ENCODE peak calls at places on chromosome 10, in five cellular contexts. One of them, this sample, is unnamed.
A peak's percentile ranks its signal among the peaks of the same experiment; 100 is the strongest.

GRCh38 chr10:3635697-3636096 is 149.3 kb downstream of the KLF6 start:
- DNase-seq in pancreas: peak; percentile 32
- DNase-seq in psoas muscle: no peak
- DNase-seq in astrocyte of the spinal cord: no peak
- DNase-seq in transverse colon: peak; percentile 57
- DNase-seq in this sample: no peak

GRCh38 chr10:8048281-8049008 is 6.0 kb upstream of the GATA3 start:
- DNase-seq in pancreas: no peak
- DNase-seq in psoas muscle: peak; percentile 46
- DNase-seq in astrocyte of the spinal cord: no peak
- DNase-seq in transverse colon: no peak
- DNase-seq in this sample: peak; percentile 53

GRCh38 chr10:84634636-84635035 is 306.2 kb downstream of the CCSER2 start:
- DNase-seq in pancreas: no peak
- DNase-seq in psoas muscle: no peak
- DNase-seq in astrocyte of the spinal cord: no peak
- DNase-seq in transverse colon: no peak
- DNase-seq in this sample: no peak

GRCh38 chr10:32938554-32939061 is 19.4 kb downstream of the ITGB1 start:
- DNase-seq in pancreas: peak; percentile 39
- DNase-seq in psoas muscle: peak; percentile 61
- DNase-seq in astrocyte of the spinal cord: no peak
- DNase-seq in transverse colon: peak; percentile 39
- DNase-seq in this sample: no peak

GRCh38 chr10:125982256-125982948 is 86.0 kb downstream of the FANK1 start:
- DNase-seq in pancreas: peak; percentile 51
- DNase-seq in psoas muscle: no peak
- DNase-seq in astrocyte of the spinal cord: peak; percentile 83
- DNase-seq in transverse colon: peak; percentile 17
- DNase-seq in this sample: peak; percentile 64

GRCh38 chr10:124019886-124020797 is 73.3 kb downstream of the CHST15 start:
- DNase-seq in pancreas: no peak
- DNase-seq in psoas muscle: peak; percentile 18
- DNase-seq in astrocyte of the spinal cord: no peak
- DNase-seq in transverse colon: no peak
- DNase-seq in this sample: no peak

GRCh38 chr10:118300266-118300665 is 41.9 kb downstream of the FAM204A start:
- DNase-seq in pancreas: no peak
- DNase-seq in psoas muscle: no peak
- DNase-seq in astrocyte of the spinal cord: no peak
- DNase-seq in transverse colon: no peak
- DNase-seq in this sample: no peak

GRCh38 chr10:12656518-12657142 is 307.3 kb downstream of the CAMK1D start:
- DNase-seq in pancreas: no peak
- DNase-seq in psoas muscle: no peak
- DNase-seq in astrocyte of the spinal cord: peak; percentile 75
- DNase-seq in transverse colon: no peak
- DNase-seq in this sample: peak; percentile 67

GRCh38 chr10:59285848-59286247 is 76.5 kb downstream of the FAM13C start:
- DNase-seq in pancreas: no peak
- DNase-seq in psoas muscle: no peak
- DNase-seq in astrocyte of the spinal cord: no peak
- DNase-seq in transverse colon: no peak
- DNase-seq in this sample: no peak

GRCh38 chr10:6145414-6145978 is 56.7 kb downstream of the RBM17 start:
- DNase-seq in pancreas: no peak
- DNase-seq in psoas muscle: no peak
- DNase-seq in astrocyte of the spinal cord: no peak
- DNase-seq in transverse colon: peak; percentile 29
- DNase-seq in this sample: no peak

GRCh38 chr10:93379366-93380042 is 102.6 kb downstream of the MYOF start:
- DNase-seq in pancreas: no peak
- DNase-seq in psoas muscle: no peak
- DNase-seq in astrocyte of the spinal cord: peak; percentile 91
- DNase-seq in transverse colon: no peak
- DNase-seq in this sample: peak; percentile 72

GRCh38 chr10:80702143-80702542 is 164.4 kb downstream of the SH2D4B start:
- DNase-seq in pancreas: no peak
- DNase-seq in psoas muscle: no peak
- DNase-seq in astrocyte of the spinal cord: no peak
- DNase-seq in transverse colon: no peak
- DNase-seq in this sample: peak; percentile 47

GRCh38 chr10:816958-817357 is 114.5 kb downstream of the LARP4B start:
- DNase-seq in pancreas: no peak
- DNase-seq in psoas muscle: no peak
- DNase-seq in astrocyte of the spinal cord: no peak
- DNase-seq in transverse colon: no peak
- DNase-seq in this sample: no peak

GRCh38 chr10:103396067-103396788 is at the start of the genes ATP5MK and PDCD11:
- DNase-seq in pancreas: peak; percentile 98
- DNase-seq in psoas muscle: peak; percentile 99
- DNase-seq in astrocyte of the spinal cord: peak; percentile 97
- DNase-seq in transverse colon: peak; percentile 98
- DNase-seq in this sample: peak; percentile 98
- TF ChIP-seq CTCF in pancreas: no peak
- TF ChIP-seq CTCF in psoas muscle: no peak
- TF ChIP-seq CTCF in astrocyte of the spinal cord: peak; percentile 32
- TF ChIP-seq CTCF in transverse colon: peak; percentile 25
- TF ChIP-seq CTCF in this sample: no peak

DNA sequence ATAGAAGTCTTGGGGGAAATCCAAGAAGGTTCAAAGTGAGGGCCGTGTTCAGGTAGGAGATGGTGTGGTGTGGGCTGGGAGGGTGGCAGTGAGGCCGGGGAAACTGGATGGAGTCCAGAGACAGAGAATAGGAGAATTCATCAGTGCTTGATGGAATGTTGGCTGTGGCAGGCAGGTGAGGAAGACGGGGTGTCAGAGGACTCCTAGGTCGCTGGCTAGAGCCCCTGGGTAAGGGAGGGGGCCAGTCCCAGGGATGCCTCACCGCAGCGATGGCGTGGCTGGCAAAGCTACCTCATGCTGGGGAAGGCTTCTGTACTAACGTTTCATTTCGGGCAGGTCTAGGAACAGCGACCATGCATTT is 373.0 kb downstream of the RPS24 start:
- DNase-seq in pancreas: no peak
- DNase-seq in psoas muscle: no peak
- DNase-seq in astrocyte of the spinal cord: no peak
- DNase-seq in transverse colon: no peak
- DNase-seq in this sample: no peak
- H3K4me3 ChIP-seq in pancreas: no peak overlapping the region
- H3K4me3 ChIP-seq in psoas muscle: no peak overlapping the region
- H3K4me3 ChIP-seq in astrocyte of the spinal cord: peak overlapping the region; percentile 43
- H3K4me3 ChIP-seq in transverse colon: no peak overlapping the region
- H3K4me3 ChIP-seq in this sample: no peak overlapping the region

DNA sequence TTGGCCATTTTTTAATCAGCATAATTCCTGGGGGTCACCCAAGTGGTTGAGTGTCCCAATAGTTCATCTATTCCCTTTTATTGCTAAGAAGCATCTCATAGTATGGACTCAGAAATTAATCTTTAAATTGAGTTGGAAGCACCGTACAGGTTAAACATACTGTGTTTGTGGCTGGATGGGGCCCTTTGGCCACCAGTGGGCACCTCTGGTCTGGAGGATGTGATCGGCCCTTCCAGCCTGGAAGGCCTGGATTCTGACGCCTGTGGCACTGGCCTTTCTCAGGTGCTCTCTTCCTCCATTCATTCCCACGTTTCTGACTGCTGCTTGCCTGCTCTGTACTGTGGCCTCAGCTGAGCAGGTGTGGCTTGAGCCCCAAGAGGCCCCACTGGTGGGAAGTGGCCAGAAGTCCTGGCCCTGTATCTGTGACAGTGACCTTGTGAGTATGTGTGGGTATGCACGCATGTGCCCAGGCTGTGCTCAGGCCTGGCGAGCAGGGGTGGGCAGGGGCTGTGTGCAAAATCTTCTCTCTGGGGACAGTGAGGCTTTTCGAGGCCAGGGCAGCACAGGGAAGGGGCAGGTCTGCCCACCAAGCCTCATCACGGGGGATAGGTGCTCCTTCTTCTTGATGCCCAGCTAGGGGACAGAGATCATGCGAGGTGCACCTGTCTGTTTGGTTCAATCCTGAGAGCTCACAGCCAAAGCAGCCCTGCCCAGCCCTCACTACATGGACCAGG is 30.1 kb downstream of the LDB3 start:
- DNase-seq in pancreas: peak; percentile 27
- DNase-seq in psoas muscle: peak; percentile 25
- DNase-seq in astrocyte of the spinal cord: no peak
- DNase-seq in transverse colon: no peak
- DNase-seq in this sample: no peak
- TF ChIP-seq CTCF in pancreas: no peak
- TF ChIP-seq CTCF in psoas muscle: no peak
- TF ChIP-seq CTCF in astrocyte of the spinal cord: peak; percentile 10
- TF ChIP-seq CTCF in transverse colon: no peak
- TF ChIP-seq CTCF in this sample: no peak

GRCh38 chr10:129958686-129959543 is 5.2 kb downstream of the EBF3 start:
- DNase-seq in pancreas: no peak
- DNase-seq in psoas muscle: peak; percentile 61
- DNase-seq in astrocyte of the spinal cord: no peak
- DNase-seq in transverse colon: no peak
- DNase-seq in this sample: no peak
- H3K4me3 ChIP-seq in pancreas: no peak overlapping the region
- H3K4me3 ChIP-seq in psoas muscle: peak overlapping the region; percentile 83
- H3K4me3 ChIP-seq in astrocyte of the spinal cord: no peak overlapping the region
- H3K4me3 ChIP-seq in transverse colon: no peak overlapping the region
- H3K4me3 ChIP-seq in this sample: no peak overlapping the region

DNA sequence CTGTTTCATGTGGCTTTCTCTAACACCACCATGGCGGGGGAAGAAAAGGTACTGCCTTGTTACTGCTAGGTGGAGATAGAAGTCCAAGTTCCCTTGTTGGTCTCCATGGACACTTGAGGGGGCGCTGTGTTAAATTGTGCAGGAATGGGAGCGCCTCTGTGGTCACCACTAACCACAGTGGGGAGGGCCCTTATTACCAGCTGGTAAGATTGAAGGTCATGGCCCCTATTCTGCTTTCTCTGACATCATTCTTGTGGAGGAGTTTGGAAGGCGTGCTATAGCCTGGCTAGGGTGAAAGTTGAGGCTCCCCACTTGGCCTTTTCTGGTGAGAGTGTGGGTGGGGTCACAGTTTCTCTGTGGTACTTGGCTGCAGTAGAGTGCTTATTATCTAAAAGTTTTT is 14.9 kb upstream of the MXI1 start:
- DNase-seq in pancreas: no peak
- DNase-seq in psoas muscle: no peak
- DNase-seq in astrocyte of the spinal cord: no peak
- DNase-seq in transverse colon: no peak
- DNase-seq in this sample: peak; percentile 57
- TF ChIP-seq CTCF in pancreas: no peak
- TF ChIP-seq CTCF in psoas muscle: no peak
- TF ChIP-seq CTCF in astrocyte of the spinal cord: no peak
- TF ChIP-seq CTCF in transverse colon: no peak
- TF ChIP-seq CTCF in this sample: peak; percentile 22

GRCh38 chr10:10792681-10793080 is 225.0 kb upstream of the CELF2 start:
- DNase-seq in pancreas: no peak
- DNase-seq in psoas muscle: no peak
- DNase-seq in astrocyte of the spinal cord: peak; percentile 84
- DNase-seq in transverse colon: no peak
- DNase-seq in this sample: no peak

GRCh38 chr10:10794056-10794455 is 223.6 kb upstream of the CELF2 start:
- DNase-seq in pancreas: no peak
- DNase-seq in psoas muscle: no peak
- DNase-seq in astrocyte of the spinal cord: no peak
- DNase-seq in transverse colon: no peak
- DNase-seq in this sample: no peak

GRCh38 chr10:10796061-10796773 is 221.5 kb upstream of the CELF2 start:
- DNase-seq in pancreas: no peak
- DNase-seq in psoas muscle: no peak
- DNase-seq in astrocyte of the spinal cord: peak; percentile 40
- DNase-seq in transverse colon: no peak
- DNase-seq in this sample: no peak

GRCh38 chr10:10796774-10797415 is 220.8 kb upstream of the CELF2 start:
- DNase-seq in pancreas: no peak
- DNase-seq in psoas muscle: no peak
- DNase-seq in astrocyte of the spinal cord: peak; percentile 56
- DNase-seq in transverse colon: no peak
- DNase-seq in this sample: no peak

GRCh38 chr10:10794776-10795175 is 222.9 kb upstream of the CELF2 start:
- DNase-seq in pancreas: no peak
- DNase-seq in psoas muscle: no peak
- DNase-seq in astrocyte of the spinal cord: peak; percentile 92
- DNase-seq in transverse colon: no peak
- DNase-seq in this sample: no peak
- H3K4me3 ChIP-seq in pancreas: no peak overlapping the region
- H3K4me3 ChIP-seq in psoas muscle: no peak overlapping the region
- H3K4me3 ChIP-seq in astrocyte of the spinal cord: no peak overlapping the region
- H3K4me3 ChIP-seq in transverse colon: no peak overlapping the region
- H3K4me3 ChIP-seq in this sample: no peak overlapping the region

DNA sequence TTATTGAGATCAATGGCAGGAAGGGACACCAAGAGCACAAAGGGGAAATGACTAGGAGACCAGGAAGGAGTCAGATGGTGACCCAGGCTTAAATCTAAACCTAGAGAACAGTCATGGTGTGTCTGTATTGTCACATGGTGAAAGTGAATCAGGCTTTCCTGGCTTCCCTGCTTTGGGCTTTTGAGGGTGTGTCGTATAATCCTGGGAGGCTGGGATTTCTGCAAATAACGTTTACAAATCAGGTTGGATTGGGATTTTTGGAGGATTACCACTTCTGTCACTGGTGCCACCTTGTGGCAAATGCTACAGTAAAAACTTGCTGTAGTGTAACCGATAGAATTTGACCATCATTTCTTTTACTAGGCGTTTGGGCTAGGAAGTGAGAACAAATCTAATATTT is 502.6 kb downstream of the NRG3 start:
- DNase-seq in pancreas: peak; percentile 24
- DNase-seq in psoas muscle: no peak
- DNase-seq in astrocyte of the spinal cord: no peak
- DNase-seq in transverse colon: no peak
- DNase-seq in this sample: peak; percentile 5
- TF ChIP-seq CTCF in pancreas: no peak
- TF ChIP-seq CTCF in psoas muscle: no peak
- TF ChIP-seq CTCF in astrocyte of the spinal cord: peak; percentile 6
- TF ChIP-seq CTCF in transverse colon: peak; percentile 23
- TF ChIP-seq CTCF in this sample: no peak

GRCh38 chr10:99539820-99540219 is 7.1 kb downstream of the NKX2-3 start:
- DNase-seq in pancreas: no peak
- DNase-seq in psoas muscle: no peak
- DNase-seq in astrocyte of the spinal cord: no peak
- DNase-seq in transverse colon: no peak
- DNase-seq in this sample: no peak

GRCh38 chr10:99539120-99539519 is 6.4 kb downstream of the NKX2-3 start:
- DNase-seq in pancreas: no peak
- DNase-seq in psoas muscle: no peak
- DNase-seq in astrocyte of the spinal cord: no peak
- DNase-seq in transverse colon: no peak
- DNase-seq in this sample: no peak

GRCh38 chr10:99538287-99538917 is 5.7 kb downstream of the NKX2-3 start:
- DNase-seq in pancreas: no peak
- DNase-seq in psoas muscle: no peak
- DNase-seq in astrocyte of the spinal cord: no peak
- DNase-seq in transverse colon: no peak
- DNase-seq in this sample: no peak

GRCh38 chr10:99540339-99540672 is 7.6 kb downstream of the NKX2-3 start:
- DNase-seq in pancreas: no peak
- DNase-seq in psoas muscle: no peak
- DNase-seq in astrocyte of the spinal cord: no peak
- DNase-seq in transverse colon: no peak
- DNase-seq in this sample: no peak

GRCh38 chr10:99540673-99541531 is 8.2 kb downstream of the NKX2-3 start:
- DNase-seq in pancreas: peak; percentile 54
- DNase-seq in psoas muscle: no peak
- DNase-seq in astrocyte of the spinal cord: no peak
- DNase-seq in transverse colon: peak; percentile 60
- DNase-seq in this sample: no peak
- H3K4me3 ChIP-seq in pancreas: peak overlapping the region; percentile 17
- H3K4me3 ChIP-seq in psoas muscle: peak overlapping the region; percentile 44
- H3K4me3 ChIP-seq in astrocyte of the spinal cord: no peak overlapping the region
- H3K4me3 ChIP-seq in transverse colon: peak overlapping the region; percentile 36
- H3K4me3 ChIP-seq in this sample: no peak overlapping the region

This sample was measured in GM12865.